ENCODE peak calls at places on chromosomes 7 and 10, in five cellular contexts. P is GM23248, L is GM23338, U is neural progenitor cell, Y is PC-9. G is an unnamed sample. For H3F3A, the result is how much of the 10 kb centered on the place peaks cover.

GRCh38 chr7:118350260-118350659 is 125.8 kb downstream of the ANKRD7 start:
- DNase-seq in L (no peak), Y (no peak), U (no peak), P (no peak), G (no peak)

GRCh38 chr10:50809596-50809995 is 69.9 kb downstream of the ASAH2B start:
- DNase-seq in L (no peak), P (peak), Y (no peak), U (no peak), G (no peak)

GRCh38 chr10:98388086-98388655 is 26.8 kb downstream of the PYROXD2 start:
- DNase-seq in Y (no peak), L (peak), P (no peak), U (peak), G (no peak)

GRCh38 chr10:104046651-104047050 is 39.0 kb downstream of the COL17A1 start:
- DNase-seq in Y (no peak), L (no peak), U (no peak), P (no peak), G (no peak)

GRCh38 chr10:8230887-8231286 is 176.4 kb downstream of the GATA3 start:
- DNase-seq in U (no peak), Y (no peak), L (no peak), P (no peak), G (no peak)

GRCh38 chr7:151806938-151807775 is 69.8 kb downstream of the PRKAG2 start:
- DNase-seq in L (no peak), Y (no peak), U (no peak), P (no peak), G (no peak)

GRCh38 chr7:36278767-36279171 is 110.9 kb upstream of the ANLN start:
- DNase-seq in P (peak), Y (peak), U (no peak), L (peak), G (no peak)

GRCh38 chr7:2732959-2733584 is 45.1 kb downstream of the AMZ1 start:
- DNase-seq in L (no peak), P (peak), Y (peak), U (no peak), G (no peak)

GRCh38 chr7:137579913-137580640 is 236.5 kb upstream of the PTN start:
- DNase-seq in Y (peak), L (no peak), P (peak), U (no peak), G (no peak)

GRCh38 chr7:143459359-143459758 is 16.1 kb downstream of the TAS2R60 start:
- DNase-seq in P (no peak), U (no peak), L (no peak), Y (peak), G (no peak)
- H3F3A ChIP-seq in P (under half), U (under half), L (under half), Y (under half), G (under half)

DNA sequence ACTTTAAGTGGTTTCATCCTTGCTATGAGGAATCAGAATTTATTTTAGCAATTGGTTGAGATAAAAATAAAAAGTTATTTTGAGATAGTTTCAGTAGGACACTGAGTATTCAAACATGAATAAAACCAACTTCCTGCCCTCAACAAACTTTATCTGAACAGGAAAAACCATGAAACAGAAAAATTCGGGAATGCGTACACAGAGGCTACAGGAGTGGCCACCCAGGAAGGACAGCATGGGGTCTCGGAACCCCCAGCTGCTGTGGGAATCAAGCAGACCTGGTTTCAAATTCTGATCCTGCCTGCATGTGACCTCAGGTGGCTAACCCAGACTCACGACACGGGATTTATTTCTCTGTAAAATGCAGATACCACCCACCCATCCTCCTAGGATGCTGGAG is 49.0 kb upstream of the GRID1 start:
- DNase-seq in Y (no peak), L (no peak), U (peak), P (no peak), G (no peak)
- H3F3A ChIP-seq in Y (under half), L (under half), U (under half), P (under half), G (under half)

DNA sequence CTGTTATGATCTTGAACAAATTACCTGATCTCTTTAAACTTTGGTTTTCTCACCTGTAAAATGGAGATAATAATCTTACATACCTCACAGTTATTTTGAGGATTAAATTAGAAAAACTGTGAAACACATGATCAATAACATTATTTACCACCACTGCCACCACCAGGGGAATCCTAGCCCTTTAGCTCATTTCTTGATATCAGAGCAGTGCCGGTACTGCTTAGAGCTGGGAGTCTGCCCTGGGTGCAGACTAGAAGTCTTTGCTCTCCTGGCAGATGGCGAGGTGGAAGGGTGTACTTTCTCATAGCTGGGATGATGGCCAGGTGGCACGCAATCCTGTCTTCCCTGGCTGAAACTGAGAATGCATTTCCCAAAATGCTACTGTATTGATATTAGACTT is 12.7 kb upstream of the EFCAB10 start:
- DNase-seq in U (no peak), Y (no peak), P (peak), L (peak), G (peak)
- H3F3A ChIP-seq in U (under half), Y (under half), P (under half), L (under half), G (under half)

DNA sequence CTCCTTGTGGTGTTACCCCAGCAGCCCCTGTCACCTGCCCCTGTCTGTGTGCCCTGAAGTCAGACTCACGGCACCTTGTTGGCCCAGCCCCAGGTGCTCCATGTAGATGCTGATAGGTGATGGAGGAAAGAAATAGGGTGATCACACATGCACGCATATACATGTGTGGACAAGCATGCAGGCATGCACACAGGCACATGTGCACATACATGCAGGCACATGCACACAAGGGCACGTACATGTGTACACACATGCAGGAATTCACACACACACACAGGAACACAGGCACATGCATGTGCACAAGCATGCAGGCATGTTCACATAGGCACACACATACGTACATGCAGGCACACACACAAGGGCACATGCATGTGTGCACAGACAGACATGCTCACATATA is 16.6 kb upstream of the ELFN1 start:
- DNase-seq in L (no peak), Y (no peak), U (no peak), P (no peak), G (no peak)
- H3F3A ChIP-seq in L (under half), Y (under half), U (under half), P (under half), G (under half)

GRCh38 chr10:1376384-1376945 is 320.3 kb downstream of the WDR37 start:
- DNase-seq in Y (no peak), L (no peak), P (no peak), U (no peak), G (no peak)
- H3F3A ChIP-seq in Y (under half), L (under half), P (under half), U (under half), G (under half)

GRCh38 chr7:128197989-128198580 is 43.0 kb upstream of the LEP start:
- DNase-seq in U (no peak), L (no peak), P (no peak), Y (no peak), G (no peak)
- H3F3A ChIP-seq in U (under half), L (under half), P (under half), Y (under half), G (under half)

DNA sequence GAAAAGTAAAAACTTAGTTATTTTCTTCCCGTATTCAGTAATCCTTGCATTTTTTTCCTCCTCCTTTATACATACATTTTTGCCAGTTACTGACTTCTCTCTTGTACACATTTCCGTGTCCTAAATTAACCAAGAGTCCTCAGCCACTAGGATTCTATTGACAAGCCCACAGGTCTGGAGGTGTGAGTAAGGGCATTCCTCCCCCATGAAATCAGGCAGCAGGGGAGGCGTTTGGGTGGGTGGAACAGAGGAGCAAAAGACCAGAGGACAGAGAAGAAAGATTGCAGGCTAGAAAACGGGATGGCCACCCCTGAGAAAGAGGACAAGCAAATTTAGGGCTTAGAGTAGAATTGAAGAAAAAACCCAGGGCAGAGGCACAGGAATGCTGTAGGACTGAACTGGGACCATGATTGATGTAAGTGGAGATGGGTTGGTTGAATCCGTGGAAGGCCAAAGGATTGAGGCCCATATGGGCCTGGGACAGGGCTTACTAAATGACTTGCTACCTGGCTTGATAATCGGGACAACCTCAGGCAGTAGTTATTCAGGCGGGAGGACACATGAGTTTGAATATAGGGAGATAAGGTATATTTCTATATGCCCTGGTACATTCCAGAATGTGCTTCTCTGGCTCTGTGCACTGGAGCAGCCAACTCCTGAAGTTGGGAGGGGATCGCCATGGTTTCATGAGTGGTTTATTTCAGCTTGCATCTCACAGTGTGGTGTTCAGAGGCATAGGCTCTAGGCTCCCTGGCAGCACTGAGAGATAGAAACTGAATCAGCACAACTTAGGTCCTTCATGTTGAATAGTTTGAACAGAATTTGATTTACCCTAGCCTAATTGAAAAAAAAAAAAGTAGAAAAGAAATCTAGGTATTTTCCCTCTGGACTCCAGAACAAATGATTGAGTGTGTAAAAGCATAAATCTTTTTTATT is 28.0 kb downstream of the IKZF1 start:
- DNase-seq in P (no peak), Y (no peak), L (no peak), U (no peak), G (no peak)
- H3F3A ChIP-seq in P (under half), Y (under half), L (under half), U (under half), G (under half)

DNA sequence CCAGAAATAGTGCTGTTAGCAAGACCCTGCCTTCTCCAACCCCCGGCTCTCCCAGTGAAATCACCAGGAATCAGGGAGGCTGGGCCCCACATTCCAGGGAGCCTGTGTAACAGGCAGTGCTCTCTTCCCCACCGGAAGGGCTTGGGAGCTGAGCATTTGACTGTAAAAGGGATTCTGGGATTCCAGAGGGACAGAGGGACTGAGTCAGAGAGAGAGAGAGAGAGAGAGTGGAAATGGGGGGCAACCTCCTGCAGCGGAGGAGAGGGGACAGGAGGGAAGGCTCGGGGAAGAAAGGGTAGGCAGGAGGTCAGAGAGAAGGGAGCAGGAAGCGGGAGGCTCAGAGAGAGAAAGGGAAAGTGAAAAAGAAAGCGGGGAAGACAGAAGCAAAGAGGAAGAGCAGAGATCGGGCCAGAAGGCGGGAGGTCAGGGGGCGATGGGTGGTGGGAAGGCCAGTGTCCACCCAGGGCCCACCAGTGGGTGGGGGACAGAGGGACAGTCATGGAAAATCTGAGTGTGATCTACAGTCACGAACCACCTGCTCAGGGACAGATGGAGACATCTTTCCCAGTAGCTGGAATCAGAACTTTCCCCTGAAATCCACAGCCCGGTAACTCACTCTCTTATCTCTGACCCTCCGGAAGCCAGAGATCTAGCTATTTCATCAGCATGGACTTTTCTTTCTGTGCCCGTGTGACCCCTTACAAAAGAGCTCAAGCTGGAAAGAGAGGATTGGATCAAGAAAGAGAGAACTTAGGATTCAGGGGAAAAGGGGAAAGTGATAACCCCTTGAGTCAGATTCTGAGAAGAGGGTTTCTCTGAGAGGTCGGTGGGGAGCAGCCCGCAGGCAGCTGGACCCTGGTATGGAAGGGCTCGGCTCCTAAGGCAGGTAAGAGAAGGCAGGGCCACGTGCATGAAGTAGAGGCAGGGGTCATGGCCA is 4.6 kb upstream of the SERPINE1 start:
- DNase-seq in U (peak), Y (peak), P (peak), L (peak), G (no peak)
- H3F3A ChIP-seq in U (under half), Y (half or more), P (half or more), L (under half), G (under half)

GRCh38 chr7:22442187-22442886 is 57.7 kb downstream of the STEAP1B start:
- DNase-seq in L (peak), Y (no peak), P (no peak), U (no peak), G (no peak)
- H3F3A ChIP-seq in L (under half), Y (under half), P (under half), U (under half), G (under half)

G was measured in MM.1S.